ENCODE peak calls at places on chromosomes 6 and 20, in four cellular contexts. One of them, this sample, is unnamed.

GRCh38 chr6:109790131-109790530 is 99.0 kb downstream of the FIG4 start:
- DNase-seq in PC-9: no peak
- DNase-seq in B cell: no peak
- DNase-seq in WERI-Rb-1: no peak
- DNase-seq in this sample: no peak

GRCh38 chr6:167235005-167235404 is 56.1 kb upstream of the UNC93A start:
- DNase-seq in WERI-Rb-1: no peak
- DNase-seq in PC-9: no peak
- DNase-seq in B cell: no peak
- DNase-seq in this sample: no peak

GRCh38 chr20:49595811-49596545 is 28.0 kb upstream of the PTGIS start:
- DNase-seq in PC-9: peak
- DNase-seq in WERI-Rb-1: no peak
- DNase-seq in B cell: no peak
- DNase-seq in this sample: no peak

GRCh38 chr6:44128020-44128917 is 915 bp downstream of the TMEM63B start:
- DNase-seq in PC-9: peak
- DNase-seq in WERI-Rb-1: peak
- DNase-seq in B cell: no peak
- DNase-seq in this sample: peak

GRCh38 chr6:136051140-136051775 is 198.9 kb downstream of the MTFR2 start:
- DNase-seq in PC-9: no peak
- DNase-seq in B cell: no peak
- DNase-seq in WERI-Rb-1: no peak
- DNase-seq in this sample: no peak

GRCh38 chr6:22568854-22569253 is 512 bp upstream of the HDGFL1 start:
- DNase-seq in WERI-Rb-1: no peak
- DNase-seq in B cell: no peak
- DNase-seq in PC-9: no peak
- DNase-seq in this sample: no peak

GRCh38 chr6:74991573-74992332 is 214.1 kb downstream of the COL12A1 start:
- DNase-seq in B cell: no peak
- DNase-seq in WERI-Rb-1: no peak
- DNase-seq in PC-9: peak
- DNase-seq in this sample: no peak

GRCh38 chr6:42928748-42929087 is 562 bp upstream of the CNPY3 start:
- DNase-seq in WERI-Rb-1: no peak
- DNase-seq in PC-9: no peak
- DNase-seq in B cell: no peak
- DNase-seq in this sample: no peak

GRCh38 chr20:11919046-11919445 is 1.4 kb downstream of the BTBD3 start:
- DNase-seq in B cell: no peak
- DNase-seq in PC-9: no peak
- DNase-seq in WERI-Rb-1: peak
- DNase-seq in this sample: no peak

GRCh38 chr20:17680836-17681740 is 954 bp downstream of the RRBP1 start:
- DNase-seq in WERI-Rb-1: peak
- DNase-seq in PC-9: peak
- DNase-seq in B cell: peak
- DNase-seq in this sample: peak

GRCh38 chr20:46814366-46815232 is 80.0 kb upstream of the EYA2 start:
- DNase-seq in PC-9: peak
- DNase-seq in WERI-Rb-1: peak
- DNase-seq in B cell: no peak
- DNase-seq in this sample: peak

GRCh38 chr6:127515234-127515793 is 3.8 kb downstream of the MTCL3 start:
- DNase-seq in B cell: no peak
- DNase-seq in WERI-Rb-1: peak
- DNase-seq in PC-9: peak
- DNase-seq in this sample: no peak

GRCh38 chr6:75208564-75209431 is 2.9 kb upstream of the COL12A1 start:
- DNase-seq in WERI-Rb-1: peak
- DNase-seq in B cell: peak
- DNase-seq in PC-9: peak
- DNase-seq in this sample: peak

GRCh38 chr6:107355659-107356058 is 103.7 kb downstream of the PDSS2 start:
- DNase-seq in PC-9: no peak
- DNase-seq in WERI-Rb-1: no peak
- DNase-seq in B cell: no peak
- DNase-seq in this sample: no peak

GRCh38 chr6:106450645-106451044 is 90.1 kb downstream of the CRYBG1 start:
- DNase-seq in B cell: no peak
- DNase-seq in PC-9: no peak
- DNase-seq in WERI-Rb-1: no peak
- DNase-seq in this sample: no peak

GRCh38 chr6:56753801-56754200 is 111.1 kb upstream of the DST start:
- DNase-seq in B cell: no peak
- DNase-seq in WERI-Rb-1: no peak
- DNase-seq in PC-9: no peak
- DNase-seq in this sample: no peak

GRCh38 chr20:18001131-18001921 is 32.5 kb downstream of the MGME1 start:
- DNase-seq in B cell: no peak
- DNase-seq in PC-9: peak
- DNase-seq in WERI-Rb-1: no peak
- DNase-seq in this sample: peak

GRCh38 chr20:21450572-21450971 is 53.2 kb upstream of the NKX2-4 start:
- DNase-seq in WERI-Rb-1: no peak
- DNase-seq in B cell: no peak
- DNase-seq in PC-9: no peak
- DNase-seq in this sample: no peak

GRCh38 chr20:6886065-6886729 is 118.7 kb downstream of the BMP2 start:
- DNase-seq in PC-9: no peak
- DNase-seq in WERI-Rb-1: no peak
- DNase-seq in B cell: no peak
- DNase-seq in this sample: no peak

GRCh38 chr6:35016417-35017221 is 124.5 kb downstream of the TCP11 start:
- DNase-seq in PC-9: no peak
- DNase-seq in B cell: no peak
- DNase-seq in WERI-Rb-1: no peak
- DNase-seq in this sample: no peak

GRCh38 chr6:25710287-25710686 is 44.3 kb upstream of the SLC17A4 start:
- DNase-seq in PC-9: no peak
- DNase-seq in B cell: no peak
- DNase-seq in WERI-Rb-1: no peak
- DNase-seq in this sample: no peak

GRCh38 chr6:25706314-25707014 is 48.1 kb upstream of the SLC17A4 start:
- DNase-seq in B cell: no peak
- DNase-seq in PC-9: no peak
- DNase-seq in WERI-Rb-1: no peak
- DNase-seq in this sample: no peak

GRCh38 chr6:25714765-25715164 is 39.8 kb upstream of the SLC17A4 start:
- DNase-seq in B cell: no peak
- DNase-seq in PC-9: no peak
- DNase-seq in WERI-Rb-1: peak
- DNase-seq in this sample: no peak

GRCh38 chr6:25713802-25714201 is 40.7 kb upstream of the SLC17A4 start:
- DNase-seq in WERI-Rb-1: no peak
- DNase-seq in PC-9: no peak
- DNase-seq in B cell: no peak
- DNase-seq in this sample: no peak

DNA sequence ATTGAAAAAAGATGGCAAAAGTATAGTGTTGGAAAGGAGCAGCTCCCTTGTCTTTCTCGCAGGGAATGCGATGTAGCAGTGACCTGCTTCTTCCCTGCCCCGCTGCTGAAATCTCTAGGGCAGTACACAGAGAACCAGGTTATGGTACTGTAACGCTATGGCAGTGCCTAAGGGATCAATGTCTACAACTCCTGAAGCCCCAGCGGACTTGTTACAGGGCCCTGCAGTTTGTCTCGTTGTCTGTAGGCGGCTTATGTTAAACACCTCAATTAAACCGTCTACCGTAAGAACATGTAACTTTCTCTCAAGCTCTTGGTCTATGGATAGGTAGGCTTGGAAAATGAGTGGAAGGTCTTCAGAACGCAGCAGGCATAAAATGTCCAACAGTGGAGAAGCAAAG is 44.8 kb upstream of the SLC17A4 start:
- DNase-seq in PC-9: no peak
- DNase-seq in B cell: no peak
- DNase-seq in WERI-Rb-1: no peak
- DNase-seq in this sample: no peak
- TF ChIP-seq CTCF in PC-9: no peak
- TF ChIP-seq CTCF in B cell: no peak
- TF ChIP-seq CTCF in WERI-Rb-1: no peak
- TF ChIP-seq CTCF in this sample: no peak

GRCh38 chr6:157823523-157824370 is 701 bp downstream of the SNX9 start:
- DNase-seq in PC-9: peak
- DNase-seq in B cell: peak
- DNase-seq in WERI-Rb-1: peak
- DNase-seq in this sample: peak
- TF ChIP-seq CTCF in PC-9: no peak
- TF ChIP-seq CTCF in B cell: no peak
- TF ChIP-seq CTCF in WERI-Rb-1: no peak
- TF ChIP-seq CTCF in this sample: no peak

GRCh38 chr6:96760153-96760687 is 77.1 kb downstream of the GPR63 start:
- DNase-seq in PC-9: no peak
- DNase-seq in B cell: no peak
- DNase-seq in WERI-Rb-1: peak
- DNase-seq in this sample: no peak
- TF ChIP-seq CTCF in PC-9: no peak
- TF ChIP-seq CTCF in B cell: no peak
- TF ChIP-seq CTCF in WERI-Rb-1: peak
- TF ChIP-seq CTCF in this sample: no peak

GRCh38 chr20:50928469-50928868 is 2.8 kb downstream of the ADNP start:
- DNase-seq in PC-9: no peak
- DNase-seq in B cell: no peak
- DNase-seq in WERI-Rb-1: no peak
- DNase-seq in this sample: no peak
- TF ChIP-seq CTCF in PC-9: no peak
- TF ChIP-seq CTCF in B cell: no peak
- TF ChIP-seq CTCF in WERI-Rb-1: no peak
- TF ChIP-seq CTCF in this sample: no peak

This sample was measured in Calu3.